ENCODE peak calls at places on chromosomes 7 and 10, in five cellular contexts. Y is heart left ventricle, T is K562, B is suprapubic skin, I is IMR-90. W is an unnamed sample.

GRCh38 chr10:26777686-26778085 is 80.2 kb downstream of the PDSS1 start:
- DNase-seq in T (no peak), I (no peak), B (no peak), Y (no peak), W (no peak)

GRCh38 chr10:26931223-26931622 is 70.5 kb upstream of the ABI1 start:
- DNase-seq in I (no peak), T (peak), B (no peak), Y (peak), W (no peak)

GRCh38 chr7:68963547-68963946 is 634.7 kb upstream of the AUTS2 start:
- DNase-seq in B (no peak), I (peak), T (no peak), Y (no peak), W (no peak)

GRCh38 chr7:98231489-98232275 is 20.4 kb downstream of the TECPR1 start:
- DNase-seq in I (no peak), B (no peak), T (peak), Y (no peak), W (no peak)

GRCh38 chr10:43857206-43857952 is 208.7 kb upstream of the ZNF32 start:
- DNase-seq in Y (no peak), I (peak), T (no peak), B (no peak), W (no peak)

GRCh38 chr7:29976265-29976664 is 13.3 kb downstream of the SCRN1 start:
- DNase-seq in T (no peak), Y (no peak), B (no peak), I (peak), W (no peak)

GRCh38 chr7:73681031-73681430 is 2.2 kb downstream of the DNAJC30 start:
- DNase-seq in B (no peak), T (no peak), I (peak), Y (no peak), W (no peak)

GRCh38 chr10:124952123-124952522 is 10.2 kb downstream of the ZRANB1 start:
- DNase-seq in B (no peak), I (no peak), Y (no peak), T (peak), W (no peak)

GRCh38 chr10:84352251-84352842 is 24.0 kb downstream of the CCSER2 start:
- DNase-seq in Y (peak), B (no peak), T (peak), I (peak), W (peak)

GRCh38 chr10:112227331-112227961 is 43.9 kb upstream of the GPAM start:
- DNase-seq in T (no peak), B (no peak), Y (no peak), I (no peak), W (peak)

GRCh38 chr7:5597772-5598171 is 174.1 kb upstream of the TNRC18 start:
- DNase-seq in T (no peak), B (no peak), I (no peak), Y (no peak), W (peak)

GRCh38 chr7:134246347-134246746 is 70.4 kb downstream of the SLC35B4 start:
- DNase-seq in I (no peak), T (no peak), B (no peak), Y (no peak), W (no peak)

GRCh38 chr10:87585565-87586514 is 73.8 kb upstream of the PAPSS2 start:
- DNase-seq in I (peak), B (no peak), Y (no peak), T (no peak), W (peak)

GRCh38 chr7:4100691-4101090 is 581.4 kb upstream of the FOXK1 start:
- DNase-seq in Y (no peak), I (no peak), B (no peak), T (no peak), W (no peak)

GRCh38 chr10:77637474-77637985 is at the start of gene KCNMA1:
- DNase-seq in B (no peak), T (no peak), I (no peak), Y (no peak), W (no peak)

GRCh38 chr7:55641273-55641691 is 69.0 kb upstream of the VOPP1 start:
- DNase-seq in T (peak), I (peak), B (no peak), Y (peak), W (peak)

GRCh38 chr10:83544049-83544448 is 595.3 kb upstream of the GHITM start:
- DNase-seq in T (no peak), Y (no peak), B (no peak), I (no peak), W (no peak)

GRCh38 chr7:51029586-51030230 is 247.0 kb upstream of the GRB10 start:
- DNase-seq in Y (no peak), B (no peak), I (peak), T (no peak), W (no peak)

GRCh38 chr7:102891693-102892261 is 21.0 kb upstream of the LRRC17 start:
- DNase-seq in B (no peak), Y (peak), T (no peak), I (peak), W (peak)

GRCh38 chr10:69633673-69634635 is 3.9 kb downstream of the FAM241B start:
- DNase-seq in I (no peak), T (no peak), B (peak), Y (no peak), W (no peak)

GRCh38 chr10:773562-774161 is 84.2 kb upstream of the DIP2C start:
- DNase-seq in I (no peak), Y (no peak), T (no peak), B (no peak), W (no peak)

GRCh38 chr7:2689951-2690705 is 2.1 kb downstream of the AMZ1 start:
- DNase-seq in T (no peak), B (no peak), I (peak), Y (no peak), W (peak)

GRCh38 chr7:147279951-147280350 is 1163.3 kb downstream of the CNTNAP2 start:
- DNase-seq in Y (no peak), I (no peak), T (no peak), B (no peak), W (no peak)

GRCh38 chr10:30166929-30167328 is 107.5 kb upstream of the JCAD start:
- DNase-seq in B (no peak), T (no peak), Y (no peak), I (peak), W (no peak)

GRCh38 chr10:28681928-28682750 is 4.8 kb downstream of the BAMBI start:
- DNase-seq in B (no peak), Y (no peak), I (no peak), T (peak), W (no peak)

GRCh38 chr10:125797424-125797823 is 21.8 kb upstream of the MMP21 start:
- DNase-seq in B (no peak), Y (no peak), I (no peak), T (no peak), W (no peak)

GRCh38 chr10:100100651-100101525 is 19.2 kb upstream of the CPN1 start:
- DNase-seq in B (no peak), I (peak), T (no peak), Y (no peak), W (peak)

DNA sequence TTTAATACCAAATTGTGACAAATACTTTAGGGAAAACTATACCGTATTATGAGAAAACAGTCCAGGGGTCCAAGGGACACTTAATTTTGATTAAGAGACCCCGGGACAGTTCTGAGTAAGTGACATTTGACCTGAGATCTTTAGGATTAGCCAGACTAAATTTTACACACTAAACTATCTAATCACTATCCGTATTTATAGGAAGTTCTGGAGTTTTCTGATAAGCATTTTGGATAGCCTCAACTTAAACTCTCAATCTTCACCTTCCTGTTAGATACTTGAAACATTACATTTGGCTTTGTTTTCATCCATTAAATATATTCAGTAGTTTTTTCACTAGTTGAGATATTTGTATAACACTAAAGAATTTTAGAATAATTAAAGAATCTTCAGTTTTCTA is 5.4 kb downstream of the PIK3CG start:
- DNase-seq in B (no peak), Y (no peak), T (no peak), I (no peak), W (no peak)
- H3K4me3 ChIP-seq in B (no peak), Y (no peak), T (peak), I (no peak), W (peak)

DNA sequence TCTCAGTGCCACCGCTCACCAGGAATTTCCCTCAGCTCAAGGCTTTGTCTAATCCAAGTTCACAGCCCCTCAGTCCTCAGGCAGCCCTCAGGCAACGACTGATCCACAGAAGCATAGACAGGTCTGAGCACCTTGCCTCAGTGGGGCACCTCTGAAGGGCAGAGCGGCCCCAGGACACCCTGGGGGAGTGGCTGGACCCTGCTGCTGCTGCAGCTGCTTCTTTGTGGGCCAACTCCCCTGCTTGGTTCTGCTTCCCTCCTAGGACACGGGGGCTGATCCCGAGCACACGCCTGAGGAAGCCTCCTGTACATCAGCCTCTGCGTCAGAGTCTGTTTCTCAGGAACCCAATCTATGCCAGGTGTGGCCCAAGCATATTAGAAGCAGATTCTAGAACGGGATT is 16.2 kb downstream of the CUZD1 start:
- DNase-seq in Y (no peak), B (no peak), I (no peak), T (no peak), W (no peak)
- TF ChIP-seq POLR2A in Y (no peak), B (no peak), I (no peak), T (no peak), W (no peak)

GRCh38 chr7:97021443-97022261 is 3.0 kb downstream of the DLX5 start:
- DNase-seq in I (no peak), T (no peak), Y (no peak), B (no peak), W (no peak)
- H3K4me3 ChIP-seq in I (no peak), T (no peak), Y (no peak), B (no peak), W (no peak)

GRCh38 chr10:97333351-97333600 is 1.3 kb downstream of the FRAT2 start:
- DNase-seq in I (peak), Y (no peak), B (no peak), T (no peak), W (no peak)

GRCh38 chr10:97335188-97335619 is 675 bp upstream of the FRAT2 start:
- DNase-seq in Y (no peak), I (no peak), T (no peak), B (peak), W (no peak)

GRCh38 chr10:97333601-97334369 is 744 bp downstream of the FRAT2 start:
- DNase-seq in B (peak), Y (peak), T (peak), I (peak), W (peak)

GRCh38 chr10:97335995-97336394 is 1.5 kb upstream of the FRAT2 start:
- DNase-seq in T (no peak), I (no peak), Y (no peak), B (no peak), W (no peak)

DNA sequence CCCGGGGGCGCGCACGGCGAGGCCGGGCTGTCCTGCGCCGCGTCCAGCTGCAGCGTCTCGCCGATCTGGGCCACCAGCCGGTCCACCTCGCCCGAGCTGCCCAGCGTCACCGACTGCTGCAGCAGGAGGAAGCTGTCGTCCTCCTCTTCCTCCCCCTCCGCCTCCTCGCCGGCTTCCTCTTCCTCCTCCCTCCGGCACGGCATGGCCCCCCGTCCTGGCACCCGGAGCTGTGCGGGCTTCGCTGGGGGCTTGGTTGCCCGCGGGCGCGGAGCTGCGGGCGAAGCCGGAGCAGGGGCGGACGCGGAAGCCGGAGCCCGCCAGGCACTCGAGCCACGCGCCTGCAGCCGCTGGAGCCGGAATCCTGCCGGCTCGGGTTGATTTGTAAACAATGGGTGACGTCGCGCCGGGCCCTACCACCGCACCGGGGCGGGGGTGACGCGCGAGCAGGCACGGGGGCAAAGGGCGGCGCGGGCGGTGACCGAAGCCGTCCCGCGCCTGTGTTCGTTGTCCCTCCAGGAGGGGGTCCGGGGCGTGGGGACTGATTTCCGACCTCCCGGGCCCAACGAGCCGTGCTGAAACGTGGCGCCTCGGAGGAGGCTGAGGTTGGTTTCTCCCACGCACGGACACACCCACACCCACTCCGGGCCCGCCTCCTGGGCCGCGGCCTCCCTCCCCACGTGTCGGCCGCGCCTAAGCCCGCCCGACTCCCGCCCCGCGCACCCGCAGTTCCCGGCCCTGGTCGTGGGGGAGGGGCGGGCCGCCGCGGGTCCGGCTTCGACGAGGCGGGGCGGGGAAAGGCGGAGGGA is at the start of gene FRAT2:
- DNase-seq in B (peak), Y (peak), I (peak), T (peak), W (peak)
- TF ChIP-seq POLR2A in B (peak), Y (peak), I (peak), T (peak), W (peak)

DNA sequence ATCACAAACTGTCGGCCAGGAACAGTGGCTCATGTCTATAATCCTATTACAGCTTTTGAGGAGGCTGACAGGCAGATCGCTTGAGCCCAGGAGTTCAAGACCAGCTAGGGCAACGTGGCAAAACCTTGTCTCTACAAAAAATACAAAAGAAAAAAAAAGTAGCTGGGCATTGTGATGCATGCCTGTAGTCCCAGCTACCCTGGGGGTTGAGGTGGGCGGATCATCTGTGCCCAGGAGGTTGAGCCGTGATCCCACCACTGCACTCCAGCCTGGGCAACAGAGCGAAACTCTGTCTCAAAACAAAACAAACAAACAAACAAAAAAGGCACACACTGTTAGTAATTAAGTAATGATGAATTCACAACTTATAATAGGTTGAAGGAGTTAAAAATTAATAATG is 441.5 kb upstream of the PCDH15 start:
- DNase-seq in B (no peak), Y (no peak), T (no peak), I (no peak), W (no peak)
- H3K4me3 ChIP-seq in B (no peak), Y (no peak), T (no peak), I (no peak), W (no peak)

DNA sequence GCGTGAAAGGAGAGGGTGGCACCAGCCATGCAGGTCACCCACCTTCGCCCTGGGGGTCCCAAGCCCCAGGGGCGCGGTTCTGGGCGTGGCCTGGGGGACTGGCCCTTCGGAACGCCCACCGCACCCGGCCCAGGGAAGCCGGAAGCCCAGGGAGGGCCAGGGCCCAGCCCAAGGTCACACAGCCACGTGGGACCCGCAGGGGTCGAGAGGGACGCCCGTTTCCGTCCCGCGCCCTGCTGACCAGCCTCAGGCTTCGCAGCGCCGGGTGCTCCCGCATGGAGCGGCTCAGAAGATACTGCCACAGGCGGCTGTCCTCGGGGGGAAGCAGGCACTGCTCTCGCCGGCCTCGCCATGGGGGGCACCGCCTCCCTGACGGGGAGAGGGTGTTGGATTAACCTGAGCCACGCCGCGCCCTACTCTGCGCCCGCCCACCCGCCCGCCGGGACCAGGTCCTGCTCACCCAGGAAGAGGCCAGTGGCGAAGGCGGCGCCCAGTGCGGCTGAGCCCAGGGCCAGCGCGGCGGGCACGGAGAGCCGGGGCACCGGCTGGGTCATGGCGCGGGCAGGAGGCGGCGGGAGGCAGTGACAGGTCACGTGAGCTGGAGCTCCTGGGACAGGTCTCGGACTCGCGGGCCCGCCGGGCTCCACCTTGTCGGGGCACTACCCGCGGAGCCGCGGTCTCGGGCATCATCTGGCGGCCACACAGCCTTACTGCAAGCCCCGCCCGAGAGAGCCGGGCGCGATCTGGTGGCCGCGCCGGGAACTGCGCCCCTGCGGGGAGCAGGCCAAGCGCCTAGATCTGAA is at the start of gene COMTD1:
- DNase-seq in I (peak), T (peak), B (peak), Y (peak), W (peak)
- TF ChIP-seq POLR2A in I (peak), T (peak), B (no peak), Y (peak), W (peak)

DNA sequence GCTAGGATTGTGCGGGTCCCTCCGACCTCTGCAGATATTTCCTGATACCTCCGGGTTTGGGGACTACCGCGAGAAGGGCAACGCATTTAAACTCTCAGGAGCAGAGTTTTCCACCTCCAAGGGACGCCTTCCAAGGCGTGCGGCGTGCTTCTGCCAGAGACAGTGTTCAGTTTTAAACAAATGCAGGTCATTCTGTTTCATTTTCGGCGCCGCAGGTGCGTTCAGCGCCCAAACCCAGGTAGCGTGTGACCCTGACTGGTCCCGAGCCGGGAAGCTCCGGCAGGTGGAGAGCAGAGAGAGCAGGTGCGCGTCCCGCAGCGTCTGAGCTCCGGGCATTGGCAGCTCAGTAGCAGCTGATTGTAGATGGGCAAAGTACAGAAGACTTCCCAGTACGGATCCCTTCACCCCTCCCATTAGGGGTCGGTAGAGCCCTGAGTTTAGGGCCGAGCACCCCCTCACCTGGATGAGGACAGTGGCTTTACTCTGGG is 1.4 kb upstream of the CYP26A1 start:
- DNase-seq in I (no peak), T (no peak), B (no peak), Y (no peak), W (no peak)
- H3K4me3 ChIP-seq in I (no peak), T (peak), B (peak), Y (peak), W (peak)

GRCh38 chr10:119538632-119539358 is 3.7 kb downstream of the RGS10 start:
- DNase-seq in T (peak), I (no peak), B (no peak), Y (no peak), W (peak)
- TF ChIP-seq POLR2A in T (no peak), I (no peak), B (no peak), Y (no peak), W (no peak)

DNA sequence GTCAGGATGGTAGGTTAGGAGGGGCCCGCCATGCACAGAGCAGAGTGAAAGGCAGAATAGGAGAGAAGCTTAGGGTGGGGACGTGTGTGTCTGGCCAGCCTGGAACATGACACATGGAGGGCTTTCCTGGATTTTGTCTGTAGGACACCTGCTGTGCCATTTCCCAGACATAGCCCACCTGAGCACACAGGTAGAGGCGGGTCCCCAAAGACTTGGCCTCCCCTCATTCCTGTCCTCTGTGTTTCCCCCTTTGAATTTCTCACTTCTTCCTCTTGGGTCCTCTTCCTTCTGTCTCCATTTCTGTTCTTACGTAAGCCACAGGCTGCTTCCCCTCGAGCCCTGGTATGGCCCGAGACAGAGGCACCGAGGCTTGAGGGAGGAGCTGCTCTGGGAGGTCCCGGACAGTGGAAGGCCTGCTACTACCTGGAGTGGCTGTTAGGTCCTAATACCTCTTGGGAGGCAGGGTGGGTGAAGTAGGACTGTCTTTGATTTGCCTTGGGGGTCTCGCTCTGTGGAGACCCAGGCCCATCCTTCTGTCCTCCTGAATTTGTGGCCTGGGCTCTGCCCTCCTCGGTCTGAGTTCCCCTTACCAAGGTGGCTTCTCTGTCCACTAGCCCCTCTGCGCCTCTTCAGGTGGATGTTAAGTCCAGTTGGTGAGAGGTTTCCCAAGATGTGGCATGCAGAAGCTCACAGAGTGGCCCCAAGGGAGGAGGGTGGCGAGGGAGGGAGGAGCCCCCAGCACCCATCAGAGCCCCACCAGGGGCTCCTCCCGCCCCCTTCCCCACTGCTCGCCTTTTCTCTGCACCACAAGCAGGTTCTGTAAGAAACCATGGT is 5.5 kb downstream of the ZNF775 start:
- DNase-seq in T (no peak), B (no peak), I (no peak), Y (no peak), W (peak)
- H3K4me3 ChIP-seq in T (no peak), B (no peak), I (no peak), Y (no peak), W (peak)

W was measured in NB4.